ENCODE peak calls at places on chromosomes 5 and 9, in six cellular contexts. R is brain microvascular endothelial cell; U is CD8-positive, alpha-beta memory T cell; N is keratinocyte; C is CD4-positive, alpha-beta memory T cell; P is A549. D is an unnamed sample.

GRCh38 chr5:113038714-113039113 is 62.1 kb downstream of the DCP2 start:
- DNase-seq in R (no peak), U (no peak), N (peak; percentile 96), C (no peak), P (no peak), D (no peak)

GRCh38 chr9:18358325-18358724 is 115.6 kb upstream of the ADAMTSL1 start:
- DNase-seq in R (no peak), U (no peak), N (no peak), C (no peak), P (no peak), D (no peak)

GRCh38 chr9:33939924-33940874 is 108.5 kb downstream of the UBAP2 start:
- DNase-seq in R (no peak), U (no peak), N (no peak), C (no peak), P (no peak), D (peak; percentile 41)

GRCh38 chr5:124905756-124906155 is 159.3 kb upstream of the ZNF608 start:
- DNase-seq in R (no peak), U (no peak), N (no peak), C (no peak), P (no peak), D (no peak)

GRCh38 chr9:4768681-4769080 is 24.1 kb upstream of the RCL1 start:
- DNase-seq in R (no peak), U (no peak), N (no peak), C (no peak), P (no peak), D (no peak)

GRCh38 chr5:74313896-74314295 is 326.6 kb downstream of the ENC1 start:
- DNase-seq in R (no peak), U (no peak), N (no peak), C (no peak), P (no peak), D (no peak)

GRCh38 chr9:116550728-116551436 is 136.2 kb upstream of the TRIM32 start:
- DNase-seq in R (peak; percentile 22), U (no peak), N (no peak), C (no peak), P (no peak), D (no peak)

GRCh38 chr5:10409504-10409903 is 32.2 kb upstream of the ROPN1L start:
- DNase-seq in R (no peak), U (no peak), N (no peak), C (no peak), P (no peak), D (no peak)

GRCh38 chr5:180785151-180785781 is 17.3 kb downstream of the MGAT1 start:
- DNase-seq in R (peak; percentile 75), U (no peak), N (no peak), C (no peak), P (no peak), D (peak; percentile 75)

GRCh38 chr5:116360008-116360853 is 214.4 kb downstream of the SEMA6A start:
- DNase-seq in R (no peak), U (no peak), N (no peak), C (no peak), P (no peak), D (peak; percentile 82)

GRCh38 chr5:83124593-83124992 is 47.2 kb downstream of the XRCC4 start:
- DNase-seq in R (no peak), U (no peak), N (no peak), C (no peak), P (no peak), D (no peak)

GRCh38 chr9:70600479-70600878 is 186.0 kb upstream of the KLF9 start:
- DNase-seq in R (peak; percentile 80), U (no peak), N (no peak), C (no peak), P (no peak), D (peak; percentile 71)

GRCh38 chr5:142819816-142820215 is 49.6 kb downstream of the ARHGAP26 start:
- DNase-seq in R (no peak), U (no peak), N (no peak), C (no peak), P (no peak), D (no peak)

GRCh38 chr9:22446589-22446949 is at the start of gene DMRTA1:
- DNase-seq in R (peak; percentile 51), U (no peak), N (no peak), C (no peak), P (peak; percentile 80), D (peak; percentile 89)

GRCh38 chr5:125455041-125455440 is 708.6 kb upstream of the ZNF608 start:
- DNase-seq in R (no peak), U (no peak), N (no peak), C (no peak), P (no peak), D (no peak)

GRCh38 chr9:21683484-21684175 is 118.8 kb upstream of the MTAP start:
- DNase-seq in R (no peak), U (no peak), N (no peak), C (no peak), P (no peak), D (no peak)

GRCh38 chr5:14206028-14206725 is 63.0 kb downstream of the TRIO start:
- DNase-seq in R (no peak), U (no peak), N (no peak), C (no peak), P (no peak), D (no peak)

GRCh38 chr5:135834639-135835529 is at the start of gene SLC25A48:
- DNase-seq in R (no peak), U (no peak), N (no peak), C (no peak), P (peak; percentile 87), D (no peak)

GRCh38 chr5:80389575-80389974 is 18.3 kb upstream of the ZFYVE16 start:
- DNase-seq in R (no peak), U (no peak), N (no peak), C (no peak), P (no peak), D (no peak)

GRCh38 chr5:141149812-141150211 is at the start of gene PCDHB6:
- DNase-seq in R (no peak), U (no peak), N (no peak), C (no peak), P (peak; percentile 45), D (no peak)

GRCh38 chr9:2655411-2655901 is 33.9 kb downstream of the VLDLR start:
- DNase-seq in R (peak; percentile 93), U (peak; percentile 39), N (peak; percentile 69), C (peak; percentile 49), P (peak; percentile 9), D (peak; percentile 16)

GRCh38 chr5:38672059-38672791 is 115.8 kb upstream of the LIFR start:
- DNase-seq in R (peak; percentile 86), U (no peak), N (no peak), C (no peak), P (peak; percentile 48), D (peak; percentile 86)

GRCh38 chr5:54171645-54172384 is 138.6 kb downstream of the ARL15 start:
- DNase-seq in R (peak; percentile 50), U (no peak), N (no peak), C (no peak), P (no peak), D (peak; percentile 60)

GRCh38 chr9:15349892-15350761 is 43.1 kb upstream of the TTC39B start:
- DNase-seq in R (peak; percentile 51), U (no peak), N (no peak), C (no peak), P (peak; percentile 38), D (no peak)

GRCh38 chr9:68730570-68731227 is 25.7 kb downstream of the PIP5K1B start:
- DNase-seq in R (no peak), U (no peak), N (no peak), C (no peak), P (no peak), D (no peak)

GRCh38 chr5:142654578-142655042 is 31.3 kb downstream of the FGF1 start:
- DNase-seq in R (no peak), U (no peak), N (no peak), C (no peak), P (no peak), D (no peak)

GRCh38 chr5:139842321-139842720 is 46.7 kb downstream of the PSD2 start:
- DNase-seq in R (no peak), U (no peak), N (no peak), C (no peak), P (no peak), D (no peak)
- H3K27ac ChIP-seq in R (no peak overlapping the region), U (no peak overlapping the region), N (no peak overlapping the region), C (no peak overlapping the region), P (no peak overlapping the region), D (no peak overlapping the region)

DNA sequence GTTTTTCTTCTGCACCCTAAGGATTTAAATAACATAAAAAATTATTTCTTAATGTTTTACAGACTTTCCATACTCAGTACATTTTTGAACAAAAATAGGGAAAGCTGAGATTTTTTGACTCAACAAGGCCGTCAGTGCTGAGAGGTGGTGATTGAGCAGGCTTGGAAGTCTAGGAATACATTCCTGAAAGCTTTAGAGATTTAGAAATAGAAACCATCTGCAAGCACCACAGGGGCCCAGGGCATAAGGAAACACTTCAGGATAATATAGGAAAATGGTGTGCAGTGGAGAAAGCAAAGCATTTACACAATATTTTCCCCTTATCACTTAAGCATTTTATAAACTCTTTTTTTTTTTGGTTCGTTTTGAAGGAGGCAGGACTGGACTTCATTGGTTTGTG is 5.2 kb downstream of the BASP1 start:
- DNase-seq in R (no peak), U (no peak), N (no peak), C (no peak), P (no peak), D (no peak)
- H3K27ac ChIP-seq in R (no peak overlapping the region), U (no peak overlapping the region), N (peak overlapping the region; percentile 28), C (no peak overlapping the region), P (peak overlapping the region; percentile 12), D (no peak overlapping the region)

DNA sequence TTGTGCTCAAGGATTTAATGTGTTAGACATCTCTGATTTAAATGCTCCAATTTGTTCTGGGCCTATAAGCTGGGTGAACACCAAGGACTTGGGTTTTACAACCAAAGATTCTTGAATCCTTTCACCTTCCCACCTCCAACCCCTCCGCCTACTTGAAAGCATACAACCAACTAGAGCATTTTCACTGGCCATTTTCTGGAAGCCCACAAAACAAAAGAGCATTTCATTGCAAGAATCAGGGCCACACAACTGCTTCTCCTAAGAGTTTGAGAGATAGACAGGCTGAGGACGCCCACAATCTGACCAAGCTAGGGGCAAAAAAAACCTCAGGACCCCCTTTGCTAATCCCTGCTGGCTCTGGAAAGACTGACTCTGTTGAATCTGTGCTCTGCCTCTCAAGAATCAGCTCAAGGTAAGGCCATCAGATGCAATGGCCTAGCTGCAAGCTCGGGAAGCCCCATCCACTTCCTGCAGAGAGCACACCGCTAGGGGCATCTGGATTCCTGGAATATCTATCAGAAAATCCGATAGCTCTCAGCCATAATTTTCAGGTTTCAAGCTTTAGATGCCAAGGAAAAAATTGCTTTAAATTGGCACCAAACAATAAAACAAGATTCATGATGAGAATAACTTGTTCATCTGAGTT is 57.7 kb downstream of the RETREG1 start:
- DNase-seq in R (no peak), U (no peak), N (no peak), C (no peak), P (no peak), D (no peak)
- H3K27ac ChIP-seq in R (no peak overlapping the region), U (no peak overlapping the region), N (no peak overlapping the region), C (no peak overlapping the region), P (no peak overlapping the region), D (no peak overlapping the region)

DNA sequence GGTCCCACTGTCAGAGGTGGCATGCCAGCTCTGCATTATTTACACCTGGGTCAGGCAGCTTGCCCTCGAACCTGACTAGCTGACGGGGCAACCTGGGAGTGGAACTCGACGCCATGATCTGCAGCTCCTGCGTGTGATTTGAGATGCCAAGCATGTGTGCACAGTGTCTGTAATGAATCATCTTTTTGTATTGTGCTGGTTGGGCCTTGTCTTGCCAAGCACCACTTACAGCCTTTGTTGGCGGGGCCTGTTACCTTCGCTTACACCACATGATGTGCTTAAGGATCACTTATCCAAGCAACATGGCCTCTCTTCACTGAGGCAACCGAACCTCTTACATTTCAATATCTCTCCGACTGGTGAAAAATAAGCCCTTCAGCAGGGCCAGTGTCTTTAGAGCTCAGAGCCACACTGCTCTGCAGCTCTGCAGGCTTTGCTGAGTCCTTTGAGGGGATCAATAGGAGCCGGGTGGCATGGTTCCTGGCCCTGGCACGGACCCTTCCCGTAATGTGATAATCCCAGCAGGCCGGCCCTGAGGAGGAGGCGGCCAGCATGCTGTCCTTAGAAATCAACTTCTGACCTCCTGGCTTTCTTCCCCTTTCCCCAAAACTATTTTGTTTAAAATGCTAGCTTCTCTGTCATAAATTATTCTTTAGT is 297.7 kb upstream of the CD180 start:
- DNase-seq in R (no peak), U (no peak), N (no peak), C (no peak), P (no peak), D (no peak)
- H3K27ac ChIP-seq in R (no peak overlapping the region), U (no peak overlapping the region), N (no peak overlapping the region), C (no peak overlapping the region), P (no peak overlapping the region), D (no peak overlapping the region)

D was measured in SJCRH30.